ENCODE peak calls at places on chromosomes 1 and 21, in nine cellular contexts. X, V, I, D, W, F, C, G and R are unnamed samples.

GRCh38 chr21:36785615-36786014 is 86.7 kb downstream of the SIM2 start:
- DNase-seq in X (no peak), V (no peak), I (no peak), D (no peak), W (no peak), F (no peak), C (no peak), G (no peak), R (no peak)

GRCh38 chr1:110205156-110205555 is 5.0 kb upstream of the KCNC4 start:
- DNase-seq in X (no peak), V (no peak), I (no peak), D (no peak), W (no peak), F (no peak), C (no peak), G (no peak), R (no peak)

GRCh38 chr1:114081145-114082046 is 72.3 kb downstream of the SYT6 start:
- DNase-seq in X (no peak), V (no peak), I (peak; percentile 24), D (no peak), W (no peak), F (no peak), C (no peak), G (no peak), R (no peak)

GRCh38 chr1:208731976-208732821 is 488.0 kb upstream of the PLXNA2 start:
- DNase-seq in X (no peak), V (no peak), I (no peak), D (no peak), W (no peak), F (no peak), C (no peak), G (no peak), R (no peak)

GRCh38 chr1:191152776-191153175 is 675.1 kb upstream of the BRINP3 start:
- DNase-seq in X (no peak), V (no peak), I (no peak), D (no peak), W (no peak), F (no peak), C (no peak), G (no peak), R (no peak)

GRCh38 chr1:234515411-234515810 is 36.4 kb upstream of the TARBP1 start:
- DNase-seq in X (no peak), V (peak; percentile 42), I (no peak), D (no peak), W (no peak), F (no peak), C (no peak), G (no peak), R (peak; percentile 73)

GRCh38 chr21:42651515-42652401 is 1.7 kb upstream of the PDE9A start:
- DNase-seq in X (peak; percentile 67), V (no peak), I (no peak), D (no peak), W (no peak), F (no peak), C (no peak), G (no peak), R (no peak)

GRCh38 chr21:15190837-15191236 is 126.0 kb upstream of the NRIP1 start:
- DNase-seq in X (no peak), V (no peak), I (no peak), D (no peak), W (no peak), F (no peak), C (no peak), G (no peak), R (no peak)

GRCh38 chr21:46545363-46545762 is 59.5 kb downstream of the S100B start:
- DNase-seq in X (no peak), V (no peak), I (no peak), D (no peak), W (no peak), F (no peak), C (no peak), G (no peak), R (peak; percentile 8)

GRCh38 chr1:3588395-3588794 is 22.9 kb downstream of the MEGF6 start:
- DNase-seq in X (no peak), V (no peak), I (no peak), D (no peak), W (no peak), F (no peak), C (no peak), G (no peak), R (no peak)

GRCh38 chr1:47870946-47871750 is 126.0 kb downstream of the TRABD2B start:
- DNase-seq in X (no peak), V (no peak), I (no peak), D (no peak), W (no peak), F (no peak), C (no peak), G (no peak), R (no peak)

GRCh38 chr1:147534386-147534785 is 6.9 kb upstream of the BCL9 start:
- DNase-seq in X (no peak), V (peak; percentile 42), I (no peak), D (no peak), W (no peak), F (peak; percentile 49), C (no peak), G (no peak), R (peak; percentile 13)

GRCh38 chr1:8870605-8871538 is 7.6 kb downstream of the ENO1 start:
- DNase-seq in X (no peak), V (no peak), I (no peak), D (peak; percentile 38), W (no peak), F (no peak), C (no peak), G (no peak), R (peak; percentile 48)

GRCh38 chr1:155071701-155072100 is 6.9 kb upstream of the EFNA3 start:
- DNase-seq in X (no peak), V (no peak), I (no peak), D (no peak), W (no peak), F (no peak), C (no peak), G (no peak), R (no peak)

GRCh38 chr1:211285196-211285595 is 26.0 kb downstream of the RCOR3 start:
- DNase-seq in X (no peak), V (peak; percentile 85), I (no peak), D (no peak), W (no peak), F (no peak), C (no peak), G (no peak), R (peak; percentile 10)

GRCh38 chr1:159985456-159985855 is 31.4 kb upstream of the SLAMF9 start:
- DNase-seq in X (no peak), V (no peak), I (no peak), D (no peak), W (no peak), F (no peak), C (no peak), G (no peak), R (no peak)